ENCODE peak calls at places on chromosomes 6 and 20, in ten cellular contexts. J, E, V, H, Y, O, P, M, U and Z are unnamed samples.

GRCh38 chr6:134317471-134318131 is at the start of gene SGK1:
- DNase-seq in J (no peak), E (peak), V (peak), H (peak), Y (peak), O (no peak), P (peak), M (peak), U (peak), Z (no peak)

GRCh38 chr6:80338201-80338836 is 231.8 kb downstream of the BCKDHB start:
- DNase-seq in J (no peak), E (peak), V (peak), H (peak), Y (peak), O (no peak), P (peak), M (peak), U (peak), Z (peak)

GRCh38 chr6:91476000-91476399 is 889.1 kb upstream of the MAP3K7 start:
- DNase-seq in J (peak), E (no peak), V (peak), H (peak), Y (no peak), O (peak), P (peak), M (no peak), U (peak), Z (peak)

GRCh38 chr20:47929368-47930115 is 144.3 kb upstream of the SULF2 start:
- DNase-seq in J (no peak), E (no peak), V (no peak), H (peak), Y (no peak), O (peak), P (peak), M (no peak), U (peak), Z (no peak)

GRCh38 chr20:4585104-4585753 is 136.5 kb upstream of the PRND start:
- DNase-seq in J (peak), E (no peak), V (no peak), H (peak), Y (no peak), O (peak), P (peak), M (no peak), U (no peak), Z (no peak)

GRCh38 chr6:129683606-129684322 is 26.2 kb downstream of the ARHGAP18 start:
- DNase-seq in J (peak), E (peak), V (peak), H (peak), Y (peak), O (peak), P (peak), M (no peak), U (no peak), Z (no peak)

GRCh38 chr6:25027221-25027916 is 91.6 kb upstream of the RIPOR2 start:
- DNase-seq in J (no peak), E (peak), V (no peak), H (no peak), Y (peak), O (no peak), P (no peak), M (peak), U (no peak), Z (no peak)

GRCh38 chr6:18122128-18123093 is at the start of gene NHLRC1:
- DNase-seq in J (peak), E (peak), V (peak), H (peak), Y (peak), O (peak), P (peak), M (peak), U (peak), Z (peak)

GRCh38 chr6:159359581-159360264 is 190.5 kb downstream of the FNDC1 start:
- DNase-seq in J (no peak), E (no peak), V (no peak), H (no peak), Y (no peak), O (no peak), P (no peak), M (no peak), U (no peak), Z (no peak)

GRCh38 chr6:156174026-156174880 is 602.9 kb upstream of the ARID1B start:
- DNase-seq in J (no peak), E (no peak), V (no peak), H (no peak), Y (no peak), O (no peak), P (peak), M (no peak), U (no peak), Z (no peak)

GRCh38 chr6:18439581-18439980 is 52.4 kb downstream of the RNF144B start:
- DNase-seq in J (no peak), E (no peak), V (no peak), H (no peak), Y (no peak), O (no peak), P (no peak), M (no peak), U (no peak), Z (no peak)

GRCh38 chr6:15331143-15331542 is 85.3 kb downstream of the JARID2 start:
- DNase-seq in J (no peak), E (no peak), V (no peak), H (peak), Y (no peak), O (no peak), P (peak), M (no peak), U (no peak), Z (no peak)

GRCh38 chr20:41553142-41553879 is 64.9 kb downstream of the CHD6 start:
- DNase-seq in J (no peak), E (no peak), V (no peak), H (peak), Y (no peak), O (no peak), P (no peak), M (no peak), U (no peak), Z (no peak)

GRCh38 chr20:59242714-59243626 is 57.4 kb upstream of the EDN3 start:
- DNase-seq in J (no peak), E (no peak), V (no peak), H (no peak), Y (no peak), O (no peak), P (peak), M (no peak), U (no peak), Z (no peak)

GRCh38 chr6:53811082-53811481 is 16.3 kb downstream of the LRRC1 start:
- DNase-seq in J (peak), E (no peak), V (peak), H (peak), Y (no peak), O (no peak), P (peak), M (peak), U (no peak), Z (no peak)

GRCh38 chr6:12592634-12593033 is 123.9 kb upstream of the PHACTR1 start:
- DNase-seq in J (no peak), E (no peak), V (peak), H (peak), Y (no peak), O (no peak), P (peak), M (no peak), U (no peak), Z (no peak)

GRCh38 chr6:24520929-24521546 is 26.3 kb downstream of the ALDH5A1 start:
- DNase-seq in J (no peak), E (peak), V (peak), H (peak), Y (peak), O (no peak), P (peak), M (peak), U (peak), Z (peak)

GRCh38 chr20:17824676-17825224 is 125.0 kb downstream of the BANF2 start:
- DNase-seq in J (no peak), E (no peak), V (no peak), H (no peak), Y (no peak), O (no peak), P (no peak), M (no peak), U (no peak), Z (no peak)

GRCh38 chr6:64817525-64817924 is 889.5 kb downstream of the EYS start:
- DNase-seq in J (no peak), E (no peak), V (no peak), H (no peak), Y (no peak), O (no peak), P (no peak), M (no peak), U (no peak), Z (no peak)

GRCh38 chr6:75748743-75749538 is at the start of gene MYO6:
- DNase-seq in J (no peak), E (peak), V (peak), H (peak), Y (peak), O (no peak), P (peak), M (peak), U (peak), Z (peak)

GRCh38 chr6:41682966-41683459 is 44.7 kb downstream of the MDFI start:
- DNase-seq in J (no peak), E (no peak), V (no peak), H (no peak), Y (no peak), O (no peak), P (no peak), M (no peak), U (no peak), Z (no peak)

GRCh38 chr6:33173228-33174180 is 18.8 kb downstream of the COL11A2 start:
- DNase-seq in J (no peak), E (no peak), V (no peak), H (no peak), Y (no peak), O (no peak), P (no peak), M (no peak), U (no peak), Z (no peak)